ENCODE peak calls at places on chromosomes 11 and 22, in four cellular contexts. P, Z, Q and R are unnamed samples.

GRCh38 chr22:39178206-39179111 is 26.0 kb upstream of the CBX7 start:
- DNase-seq in Q (no peak), P (no peak), Z (peak), R (no peak)

GRCh38 chr11:87628161-87628560 is 547.1 kb downstream of the RAB38 start:
- DNase-seq in Q (no peak), P (no peak), Z (no peak), R (no peak)

GRCh38 chr22:44550666-44551491 is 52.8 kb upstream of the RTL6 start:
- DNase-seq in P (no peak), Z (peak), Q (no peak), R (no peak)

GRCh38 chr11:35525501-35526175 is at the start of gene PAMR1:
- DNase-seq in P (no peak), Q (no peak), Z (peak), R (no peak)

GRCh38 chr11:60797846-60798630 is 12.9 kb downstream of the MS4A10 start:
- DNase-seq in P (no peak), Z (no peak), Q (no peak), R (no peak)

GRCh38 chr11:61413496-61413895 is 16.3 kb downstream of the CPSF7 start:
- DNase-seq in Z (peak), Q (no peak), P (no peak), R (no peak)

GRCh38 chr11:64842851-64843841 is 1.3 kb downstream of the CDC42BPG start:
- DNase-seq in P (no peak), Q (no peak), Z (no peak), R (no peak)

GRCh38 chr11:15234796-15235195 is 120.1 kb downstream of the INSC start:
- DNase-seq in Z (no peak), P (no peak), Q (no peak), R (no peak)

GRCh38 chr11:57306156-57306876 is 18.4 kb downstream of the TNKS1BP1 start:
- DNase-seq in Z (peak), Q (no peak), P (no peak), R (no peak)

GRCh38 chr22:30212363-30212995 is 34.1 kb downstream of the LIF start:
- DNase-seq in Q (no peak), Z (peak), P (no peak), R (no peak)

GRCh38 chr11:76293189-76293631 is 86.9 kb upstream of the WNT11 start:
- DNase-seq in Z (no peak), P (no peak), Q (no peak), R (no peak)